ENCODE peak calls at places on chromosome 15, in nine cellular contexts. One of them, this sample, is unnamed.

GRCh38 chr15:60933914-60934885 is 294.9 kb downstream of the RORA start:
- DNase-seq in A549: no peak
- DNase-seq in HEK293T: no peak
- DNase-seq in left colon: no peak
- DNase-seq in MCF 10A: peak
- DNase-seq in progenitor cell of endocrine pancreas: no peak
- DNase-seq in renal cortical epithelial cell: no peak
- DNase-seq in NCI-H2081: peak
- DNase-seq in T-cell: no peak
- DNase-seq in this sample: no peak

GRCh38 chr15:90708516-90708915 is 8.6 kb upstream of the BLM start:
- DNase-seq in left colon: no peak
- DNase-seq in NCI-H2081: no peak
- DNase-seq in A549: no peak
- DNase-seq in HEK293T: no peak
- DNase-seq in MCF 10A: no peak
- DNase-seq in T-cell: no peak
- DNase-seq in renal cortical epithelial cell: no peak
- DNase-seq in progenitor cell of endocrine pancreas: no peak
- DNase-seq in this sample: no peak

GRCh38 chr15:74723754-74724334 is 1.5 kb downstream of the CYP1A1 start:
- DNase-seq in progenitor cell of endocrine pancreas: no peak
- DNase-seq in A549: peak
- DNase-seq in MCF 10A: peak
- DNase-seq in renal cortical epithelial cell: peak
- DNase-seq in left colon: no peak
- DNase-seq in NCI-H2081: peak
- DNase-seq in HEK293T: peak
- DNase-seq in T-cell: no peak
- DNase-seq in this sample: no peak

GRCh38 chr15:60328852-60329443 is 68.8 kb downstream of the ANXA2 start:
- DNase-seq in left colon: no peak
- DNase-seq in progenitor cell of endocrine pancreas: no peak
- DNase-seq in MCF 10A: peak
- DNase-seq in NCI-H2081: no peak
- DNase-seq in A549: peak
- DNase-seq in HEK293T: peak
- DNase-seq in T-cell: peak
- DNase-seq in renal cortical epithelial cell: no peak
- DNase-seq in this sample: no peak

GRCh38 chr15:74133071-74133702 is 2.8 kb downstream of the ISLR2 start:
- DNase-seq in progenitor cell of endocrine pancreas: no peak
- DNase-seq in T-cell: no peak
- DNase-seq in NCI-H2081: no peak
- DNase-seq in MCF 10A: no peak
- DNase-seq in renal cortical epithelial cell: no peak
- DNase-seq in left colon: no peak
- DNase-seq in HEK293T: no peak
- DNase-seq in A549: no peak
- DNase-seq in this sample: peak

GRCh38 chr15:80710635-80711553 is 15.8 kb downstream of the ABHD17C start:
- DNase-seq in renal cortical epithelial cell: no peak
- DNase-seq in MCF 10A: no peak
- DNase-seq in NCI-H2081: no peak
- DNase-seq in progenitor cell of endocrine pancreas: no peak
- DNase-seq in A549: no peak
- DNase-seq in T-cell: no peak
- DNase-seq in left colon: no peak
- DNase-seq in HEK293T: no peak
- DNase-seq in this sample: no peak

GRCh38 chr15:88331291-88331690 is 74.8 kb upstream of the NTRK3 start:
- DNase-seq in renal cortical epithelial cell: no peak
- DNase-seq in left colon: no peak
- DNase-seq in progenitor cell of endocrine pancreas: peak
- DNase-seq in NCI-H2081: peak
- DNase-seq in HEK293T: peak
- DNase-seq in MCF 10A: no peak
- DNase-seq in T-cell: no peak
- DNase-seq in A549: peak
- DNase-seq in this sample: peak

GRCh38 chr15:84006467-84006866 is 229.1 kb upstream of the GOLGA6L4 start:
- DNase-seq in T-cell: no peak
- DNase-seq in NCI-H2081: no peak
- DNase-seq in HEK293T: no peak
- DNase-seq in left colon: no peak
- DNase-seq in MCF 10A: no peak
- DNase-seq in progenitor cell of endocrine pancreas: no peak
- DNase-seq in renal cortical epithelial cell: peak
- DNase-seq in A549: no peak
- DNase-seq in this sample: no peak

GRCh38 chr15:63277044-63277892 is at the start of gene APH1B:
- DNase-seq in MCF 10A: peak
- DNase-seq in renal cortical epithelial cell: no peak
- DNase-seq in T-cell: peak
- DNase-seq in NCI-H2081: peak
- DNase-seq in left colon: peak
- DNase-seq in A549: peak
- DNase-seq in HEK293T: peak
- DNase-seq in progenitor cell of endocrine pancreas: peak
- DNase-seq in this sample: peak

GRCh38 chr15:76328962-76329361 is 7.6 kb upstream of the ISL2 start:
- DNase-seq in left colon: no peak
- DNase-seq in progenitor cell of endocrine pancreas: no peak
- DNase-seq in renal cortical epithelial cell: peak
- DNase-seq in T-cell: no peak
- DNase-seq in NCI-H2081: no peak
- DNase-seq in MCF 10A: peak
- DNase-seq in A549: peak
- DNase-seq in HEK293T: no peak
- DNase-seq in this sample: no peak

GRCh38 chr15:99414755-99415731 is 150.7 kb upstream of the MEF2A start:
- DNase-seq in A549: no peak
- DNase-seq in MCF 10A: peak
- DNase-seq in T-cell: no peak
- DNase-seq in HEK293T: no peak
- DNase-seq in NCI-H2081: no peak
- DNase-seq in progenitor cell of endocrine pancreas: no peak
- DNase-seq in left colon: no peak
- DNase-seq in renal cortical epithelial cell: peak
- DNase-seq in this sample: no peak

GRCh38 chr15:74240002-74240568 is 4.0 kb downstream of the CCDC33 start:
- DNase-seq in renal cortical epithelial cell: peak
- DNase-seq in NCI-H2081: peak
- DNase-seq in T-cell: no peak
- DNase-seq in progenitor cell of endocrine pancreas: no peak
- DNase-seq in HEK293T: no peak
- DNase-seq in MCF 10A: peak
- DNase-seq in left colon: peak
- DNase-seq in A549: peak
- DNase-seq in this sample: no peak

GRCh38 chr15:57060799-57061198 is 142.4 kb downstream of the TCF12 start:
- DNase-seq in left colon: no peak
- DNase-seq in T-cell: no peak
- DNase-seq in NCI-H2081: no peak
- DNase-seq in renal cortical epithelial cell: peak
- DNase-seq in HEK293T: no peak
- DNase-seq in MCF 10A: peak
- DNase-seq in A549: peak
- DNase-seq in progenitor cell of endocrine pancreas: no peak
- DNase-seq in this sample: no peak

GRCh38 chr15:45393851-45394250 is 15.5 kb upstream of the GATM start:
- DNase-seq in renal cortical epithelial cell: peak
- DNase-seq in NCI-H2081: no peak
- DNase-seq in MCF 10A: peak
- DNase-seq in HEK293T: no peak
- DNase-seq in left colon: no peak
- DNase-seq in T-cell: no peak
- DNase-seq in A549: peak
- DNase-seq in progenitor cell of endocrine pancreas: no peak
- DNase-seq in this sample: no peak

GRCh38 chr15:91279481-91279880 is 179.4 kb downstream of the SV2B start:
- DNase-seq in A549: no peak
- DNase-seq in renal cortical epithelial cell: no peak
- DNase-seq in T-cell: no peak
- DNase-seq in NCI-H2081: no peak
- DNase-seq in left colon: no peak
- DNase-seq in HEK293T: no peak
- DNase-seq in progenitor cell of endocrine pancreas: no peak
- DNase-seq in MCF 10A: no peak
- DNase-seq in this sample: no peak

GRCh38 chr15:81653259-81653658 is 279.2 kb upstream of the TMC3 start:
- DNase-seq in renal cortical epithelial cell: no peak
- DNase-seq in MCF 10A: no peak
- DNase-seq in progenitor cell of endocrine pancreas: no peak
- DNase-seq in A549: no peak
- DNase-seq in HEK293T: no peak
- DNase-seq in left colon: no peak
- DNase-seq in NCI-H2081: no peak
- DNase-seq in T-cell: no peak
- DNase-seq in this sample: no peak

GRCh38 chr15:82641129-82641798 is 5.9 kb downstream of the CPEB1 start:
- DNase-seq in renal cortical epithelial cell: no peak
- DNase-seq in T-cell: no peak
- DNase-seq in MCF 10A: no peak
- DNase-seq in A549: no peak
- DNase-seq in HEK293T: no peak
- DNase-seq in NCI-H2081: no peak
- DNase-seq in progenitor cell of endocrine pancreas: no peak
- DNase-seq in left colon: no peak
- DNase-seq in this sample: no peak